ENCODE peak calls at places on chromosome 17, in seven cellular contexts. One of them, this sample, is unnamed.

GRCh38 chr17:68248199-68248825 is 469 bp downstream of the AMZ2 start:
- DNase-seq in heart left ventricle: no peak
- DNase-seq in upper lobe of right lung: no peak
- DNase-seq in left lung: no peak
- DNase-seq in lower lobe of right lung: no peak
- DNase-seq in PC-9: no peak
- DNase-seq in suprapubic skin: no peak
- DNase-seq in this sample: no peak

GRCh38 chr17:47281246-47281645 is 27.6 kb downstream of the ITGB3 start:
- DNase-seq in PC-9: no peak
- DNase-seq in left lung: no peak
- DNase-seq in lower lobe of right lung: no peak
- DNase-seq in upper lobe of right lung: no peak
- DNase-seq in suprapubic skin: no peak
- DNase-seq in heart left ventricle: no peak
- DNase-seq in this sample: no peak

GRCh38 chr17:34837796-34838195 is 123.5 kb downstream of the CCT6B start:
- DNase-seq in left lung: no peak
- DNase-seq in upper lobe of right lung: no peak
- DNase-seq in lower lobe of right lung: no peak
- DNase-seq in heart left ventricle: no peak
- DNase-seq in suprapubic skin: no peak
- DNase-seq in PC-9: no peak
- DNase-seq in this sample: no peak

GRCh38 chr17:39402279-39402889 is 958 bp upstream of the FBXL20 start:
- DNase-seq in PC-9: peak; percentile 86
- DNase-seq in heart left ventricle: peak; percentile 93
- DNase-seq in left lung: peak; percentile 95
- DNase-seq in lower lobe of right lung: peak; percentile 95
- DNase-seq in suprapubic skin: peak; percentile 94
- DNase-seq in upper lobe of right lung: peak; percentile 95
- DNase-seq in this sample: peak; percentile 87

GRCh38 chr17:35087731-35088646 is 24.5 kb upstream of the RFFL start:
- DNase-seq in suprapubic skin: peak; percentile 82
- DNase-seq in lower lobe of right lung: peak; percentile 75
- DNase-seq in heart left ventricle: peak; percentile 82
- DNase-seq in left lung: peak; percentile 73
- DNase-seq in PC-9: peak; percentile 77
- DNase-seq in upper lobe of right lung: peak; percentile 79
- DNase-seq in this sample: no peak

GRCh38 chr17:45951403-45951802 is 47.6 kb upstream of the STH start:
- DNase-seq in upper lobe of right lung: no peak
- DNase-seq in PC-9: no peak
- DNase-seq in suprapubic skin: no peak
- DNase-seq in heart left ventricle: no peak
- DNase-seq in lower lobe of right lung: no peak
- DNase-seq in left lung: no peak
- DNase-seq in this sample: no peak

GRCh38 chr17:46788300-46788699 is 30.2 kb downstream of the WNT3 start:
- DNase-seq in left lung: no peak
- DNase-seq in lower lobe of right lung: no peak
- DNase-seq in heart left ventricle: no peak
- DNase-seq in upper lobe of right lung: no peak
- DNase-seq in PC-9: no peak
- DNase-seq in suprapubic skin: no peak
- DNase-seq in this sample: no peak

GRCh38 chr17:78805301-78805700 is 23.2 kb upstream of the CYTH1 start:
- DNase-seq in upper lobe of right lung: no peak
- DNase-seq in heart left ventricle: peak; percentile 61
- DNase-seq in lower lobe of right lung: no peak
- DNase-seq in suprapubic skin: no peak
- DNase-seq in PC-9: no peak
- DNase-seq in left lung: no peak
- DNase-seq in this sample: no peak

GRCh38 chr17:15490634-15491261 is 23.3 kb upstream of the CDRT4 start:
- DNase-seq in lower lobe of right lung: no peak
- DNase-seq in PC-9: no peak
- DNase-seq in heart left ventricle: peak; percentile 78
- DNase-seq in suprapubic skin: peak; percentile 87
- DNase-seq in upper lobe of right lung: no peak
- DNase-seq in left lung: peak; percentile 43
- DNase-seq in this sample: no peak

GRCh38 chr17:75207760-75208159 is 2.3 kb downstream of the NUP85 start:
- DNase-seq in left lung: no peak
- DNase-seq in lower lobe of right lung: no peak
- DNase-seq in upper lobe of right lung: no peak
- DNase-seq in PC-9: no peak
- DNase-seq in heart left ventricle: no peak
- DNase-seq in suprapubic skin: no peak
- DNase-seq in this sample: no peak

GRCh38 chr17:19647697-19648474 is 665 bp upstream of the ALDH3A2 start:
- DNase-seq in upper lobe of right lung: peak; percentile 86
- DNase-seq in suprapubic skin: peak; percentile 90
- DNase-seq in heart left ventricle: peak; percentile 84
- DNase-seq in lower lobe of right lung: peak; percentile 76
- DNase-seq in PC-9: peak; percentile 66
- DNase-seq in left lung: peak; percentile 78
- DNase-seq in this sample: peak; percentile 42

GRCh38 chr17:34578016-34578415 is 1.4 kb upstream of the TMEM132E start:
- DNase-seq in PC-9: no peak
- DNase-seq in heart left ventricle: no peak
- DNase-seq in lower lobe of right lung: no peak
- DNase-seq in upper lobe of right lung: peak; percentile 38
- DNase-seq in left lung: no peak
- DNase-seq in suprapubic skin: no peak
- DNase-seq in this sample: no peak

GRCh38 chr17:79746955-79747507 is 16.3 kb downstream of the ENPP7 start:
- DNase-seq in lower lobe of right lung: no peak
- DNase-seq in heart left ventricle: peak; percentile 32
- DNase-seq in suprapubic skin: no peak
- DNase-seq in PC-9: no peak
- DNase-seq in left lung: no peak
- DNase-seq in upper lobe of right lung: no peak
- DNase-seq in this sample: no peak

GRCh38 chr17:32558997-32559650 is 72.3 kb downstream of the CDK5R1 start:
- DNase-seq in left lung: no peak
- DNase-seq in suprapubic skin: no peak
- DNase-seq in heart left ventricle: no peak
- DNase-seq in lower lobe of right lung: no peak
- DNase-seq in PC-9: no peak
- DNase-seq in upper lobe of right lung: no peak
- DNase-seq in this sample: no peak

GRCh38 chr17:81391964-81392908 is 3.0 kb upstream of the BAHCC1 start:
- DNase-seq in upper lobe of right lung: peak; percentile 84
- DNase-seq in left lung: no peak
- DNase-seq in lower lobe of right lung: peak; percentile 72
- DNase-seq in PC-9: no peak
- DNase-seq in heart left ventricle: no peak
- DNase-seq in suprapubic skin: no peak
- DNase-seq in this sample: no peak

GRCh38 chr17:81389585-81389984 is 5.7 kb upstream of the BAHCC1 start:
- DNase-seq in heart left ventricle: no peak
- DNase-seq in suprapubic skin: no peak
- DNase-seq in lower lobe of right lung: no peak
- DNase-seq in left lung: no peak
- DNase-seq in upper lobe of right lung: no peak
- DNase-seq in PC-9: no peak
- DNase-seq in this sample: no peak

GRCh38 chr17:81390029-81390428 is 5.2 kb upstream of the BAHCC1 start:
- DNase-seq in upper lobe of right lung: no peak
- DNase-seq in suprapubic skin: no peak
- DNase-seq in lower lobe of right lung: no peak
- DNase-seq in PC-9: no peak
- DNase-seq in left lung: no peak
- DNase-seq in heart left ventricle: no peak
- DNase-seq in this sample: no peak

GRCh38 chr17:81391268-81391963 is 3.8 kb upstream of the BAHCC1 start:
- DNase-seq in upper lobe of right lung: no peak
- DNase-seq in lower lobe of right lung: no peak
- DNase-seq in PC-9: no peak
- DNase-seq in heart left ventricle: no peak
- DNase-seq in suprapubic skin: no peak
- DNase-seq in left lung: no peak
- DNase-seq in this sample: no peak

DNA sequence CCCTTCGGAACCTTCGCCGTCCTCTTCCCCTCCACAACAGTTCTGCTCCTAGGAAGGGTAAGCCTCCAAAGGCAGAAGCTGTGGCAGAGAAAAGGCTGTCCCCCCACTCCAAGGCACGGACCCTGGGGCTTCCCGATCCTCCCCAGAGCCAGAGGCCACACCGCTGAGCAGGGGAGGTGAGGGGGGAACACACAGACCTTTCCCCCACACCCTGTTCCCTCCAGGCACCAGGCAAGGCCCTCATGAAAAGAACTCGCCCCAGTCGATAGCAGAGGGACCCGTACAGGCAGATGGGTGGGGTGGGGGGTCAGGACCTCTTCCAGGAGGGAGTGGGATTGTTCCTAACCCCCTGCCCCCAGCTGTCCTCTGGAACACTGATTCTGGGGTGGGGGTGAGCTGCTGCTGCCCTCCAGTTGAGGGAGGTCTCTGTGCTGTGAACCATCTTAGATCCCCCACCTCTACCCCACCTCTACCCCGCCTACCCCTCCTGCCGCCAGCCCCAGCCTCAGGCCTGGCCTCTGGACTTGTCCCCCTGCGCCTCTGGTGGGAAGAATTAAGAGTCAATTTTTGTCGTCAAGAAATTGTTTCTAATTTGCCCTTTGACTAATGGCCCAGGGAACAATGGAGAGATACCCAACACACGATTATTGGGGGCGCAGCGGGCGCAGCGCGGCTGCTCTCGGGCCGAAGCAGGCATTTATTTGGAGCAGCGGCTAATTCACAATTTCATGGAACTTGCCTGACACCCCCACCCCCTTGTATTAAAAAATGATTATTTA is 4.6 kb upstream of the BAHCC1 start:
- DNase-seq in suprapubic skin: no peak
- DNase-seq in lower lobe of right lung: no peak
- DNase-seq in upper lobe of right lung: no peak
- DNase-seq in PC-9: no peak
- DNase-seq in left lung: no peak
- DNase-seq in heart left ventricle: no peak
- DNase-seq in this sample: no peak
- H3K27me3 ChIP-seq in suprapubic skin: no peaks in the 10 kb centered on the region
- H3K27me3 ChIP-seq in lower lobe of right lung: no peaks in the 10 kb centered on the region
- H3K27me3 ChIP-seq in upper lobe of right lung: no peaks in the 10 kb centered on the region
- H3K27me3 ChIP-seq in PC-9: no peaks in the 10 kb centered on the region
- H3K27me3 ChIP-seq in left lung: no peaks in the 10 kb centered on the region
- H3K27me3 ChIP-seq in heart left ventricle: peaks cover 8% of the 10 kb centered on the region
- H3K27me3 ChIP-seq in this sample: no peaks in the 10 kb centered on the region

DNA sequence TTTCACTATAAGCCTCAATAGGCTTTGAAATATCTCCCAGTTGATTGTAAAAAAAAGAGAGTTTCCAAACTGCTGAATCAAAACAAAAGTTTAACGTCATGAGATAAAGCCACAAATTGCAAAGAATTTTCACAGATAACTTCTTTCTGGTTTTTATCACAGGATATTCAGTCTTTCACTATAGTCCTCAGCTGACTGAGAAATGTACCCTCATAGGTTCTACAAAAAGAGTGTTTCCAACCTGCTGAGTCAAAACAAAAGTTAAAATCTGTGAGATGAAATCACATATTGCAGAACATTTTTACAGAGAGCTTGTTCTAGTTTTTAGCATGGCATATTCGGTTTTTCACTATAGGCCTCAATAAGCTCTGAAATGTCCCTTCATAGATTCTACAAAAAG is 559.2 kb downstream of the KCNJ18 start:
- DNase-seq in PC-9: no peak
- DNase-seq in left lung: no peak
- DNase-seq in upper lobe of right lung: no peak
- DNase-seq in heart left ventricle: no peak
- DNase-seq in lower lobe of right lung: no peak
- DNase-seq in suprapubic skin: no peak
- DNase-seq in this sample: no peak
- H3K9me3 ChIP-seq in PC-9: peaks cover 4% of the 10 kb centered on the region
- H3K9me3 ChIP-seq in left lung: peaks cover 80% of the 10 kb centered on the region
- H3K9me3 ChIP-seq in upper lobe of right lung: no peaks in the 10 kb centered on the region
- H3K9me3 ChIP-seq in heart left ventricle: no peaks in the 10 kb centered on the region
- H3K9me3 ChIP-seq in lower lobe of right lung: peaks cover 11% of the 10 kb centered on the region
- H3K9me3 ChIP-seq in suprapubic skin: no peaks in the 10 kb centered on the region
- H3K9me3 ChIP-seq in this sample: no peaks in the 10 kb centered on the region

GRCh38 chr17:36888236-36888957 is 48.9 kb upstream of the LHX1 start:
- DNase-seq in lower lobe of right lung: no peak
- DNase-seq in PC-9: no peak
- DNase-seq in suprapubic skin: no peak
- DNase-seq in heart left ventricle: no peak
- DNase-seq in left lung: no peak
- DNase-seq in upper lobe of right lung: no peak
- DNase-seq in this sample: no peak
- H3K27me3 ChIP-seq in lower lobe of right lung: peaks cover 36% of the 10 kb centered on the region
- H3K27me3 ChIP-seq in PC-9: no peaks in the 10 kb centered on the region
- H3K27me3 ChIP-seq in suprapubic skin: peaks cover 77% of the 10 kb centered on the region
- H3K27me3 ChIP-seq in heart left ventricle: peaks cover 35% of the 10 kb centered on the region
- H3K27me3 ChIP-seq in left lung: peaks cover 25% of the 10 kb centered on the region
- H3K27me3 ChIP-seq in upper lobe of right lung: peaks cover 27% of the 10 kb centered on the region
- H3K27me3 ChIP-seq in this sample: no peaks in the 10 kb centered on the region

GRCh38 chr17:54418467-54418866 is 482.2 kb upstream of the TOM1L1 start:
- DNase-seq in left lung: no peak
- DNase-seq in lower lobe of right lung: no peak
- DNase-seq in heart left ventricle: no peak
- DNase-seq in upper lobe of right lung: no peak
- DNase-seq in suprapubic skin: no peak
- DNase-seq in PC-9: no peak
- DNase-seq in this sample: no peak
- H3K9me3 ChIP-seq in left lung: peaks cover 16% of the 10 kb centered on the region
- H3K9me3 ChIP-seq in lower lobe of right lung: peaks cover 3% of the 10 kb centered on the region
- H3K9me3 ChIP-seq in heart left ventricle: peaks cover 11% of the 10 kb centered on the region
- H3K9me3 ChIP-seq in upper lobe of right lung: no peaks in the 10 kb centered on the region
- H3K9me3 ChIP-seq in suprapubic skin: peaks cover 4% of the 10 kb centered on the region
- H3K9me3 ChIP-seq in PC-9: no peaks in the 10 kb centered on the region
- H3K9me3 ChIP-seq in this sample: no peaks in the 10 kb centered on the region

This sample was measured in thoracic aorta.